ENCODE peak calls at places on chromosomes 3 and 15, in four cellular contexts. One of them, this sample, is unnamed.

GRCh38 chr3:33426630-33427341 is 13.4 kb downstream of the UBP1 start:
- DNase-seq in epithelial cell of esophagus: peak; percentile 69
- DNase-seq in AG04450: no peak
- DNase-seq in body of pancreas: no peak
- DNase-seq in this sample: no peak

GRCh38 chr3:197478746-197479668 is 76.8 kb downstream of the BDH1 start:
- DNase-seq in epithelial cell of esophagus: peak; percentile 80
- DNase-seq in AG04450: no peak
- DNase-seq in body of pancreas: peak; percentile 26
- DNase-seq in this sample: no peak

GRCh38 chr3:33482126-33482525 is 41.9 kb upstream of the UBP1 start:
- DNase-seq in epithelial cell of esophagus: no peak
- DNase-seq in AG04450: no peak
- DNase-seq in body of pancreas: no peak
- DNase-seq in this sample: peak; percentile 17

GRCh38 chr3:14346642-14347041 is 55.8 kb upstream of the SLC6A6 start:
- DNase-seq in epithelial cell of esophagus: no peak
- DNase-seq in AG04450: no peak
- DNase-seq in body of pancreas: no peak
- DNase-seq in this sample: no peak

GRCh38 chr3:172397716-172398405 is 50.4 kb downstream of the GHSR start:
- DNase-seq in epithelial cell of esophagus: peak; percentile 58
- DNase-seq in AG04450: peak; percentile 46
- DNase-seq in body of pancreas: no peak
- DNase-seq in this sample: no peak

GRCh38 chr3:98780343-98780742 is 17.2 kb downstream of the ST3GAL6 start:
- DNase-seq in epithelial cell of esophagus: no peak
- DNase-seq in AG04450: no peak
- DNase-seq in body of pancreas: no peak
- DNase-seq in this sample: no peak

GRCh38 chr15:88255109-88255495 is 1.4 kb downstream of the NTRK3 start:
- DNase-seq in epithelial cell of esophagus: no peak
- DNase-seq in AG04450: no peak
- DNase-seq in body of pancreas: no peak
- DNase-seq in this sample: no peak

GRCh38 chr3:52434080-52434479 is 10.8 kb downstream of the SEMA3G start:
- DNase-seq in epithelial cell of esophagus: peak; percentile 30
- DNase-seq in AG04450: no peak
- DNase-seq in body of pancreas: no peak
- DNase-seq in this sample: no peak

GRCh38 chr15:77563768-77564167 is 68.9 kb downstream of the LINGO1 start:
- DNase-seq in epithelial cell of esophagus: no peak
- DNase-seq in AG04450: no peak
- DNase-seq in body of pancreas: no peak
- DNase-seq in this sample: no peak

GRCh38 chr3:187831125-187832051 is 86.1 kb upstream of the BCL6 start:
- DNase-seq in epithelial cell of esophagus: no peak
- DNase-seq in AG04450: no peak
- DNase-seq in body of pancreas: no peak
- DNase-seq in this sample: no peak

GRCh38 chr3:152296382-152296781 is 27.7 kb downstream of the MBNL1 start:
- DNase-seq in epithelial cell of esophagus: no peak
- DNase-seq in AG04450: no peak
- DNase-seq in body of pancreas: no peak
- DNase-seq in this sample: no peak

GRCh38 chr3:150402217-150402616 is 5.9 kb upstream of the TSC22D2 start:
- DNase-seq in epithelial cell of esophagus: no peak
- DNase-seq in AG04450: no peak
- DNase-seq in body of pancreas: no peak
- DNase-seq in this sample: no peak

GRCh38 chr15:29825205-29825604 is 2.9 kb upstream of the TJP1 start:
- DNase-seq in epithelial cell of esophagus: no peak
- DNase-seq in AG04450: no peak
- DNase-seq in body of pancreas: no peak
- DNase-seq in this sample: no peak

GRCh38 chr3:168123211-168124173 is 27.8 kb upstream of the GOLIM4 start:
- DNase-seq in epithelial cell of esophagus: no peak
- DNase-seq in AG04450: no peak
- DNase-seq in body of pancreas: no peak
- DNase-seq in this sample: no peak

GRCh38 chr3:103295974-103296570 is 861.3 kb downstream of the ZPLD1 start:
- DNase-seq in epithelial cell of esophagus: peak; percentile 29
- DNase-seq in AG04450: no peak
- DNase-seq in body of pancreas: no peak
- DNase-seq in this sample: peak; percentile 0

GRCh38 chr3:39165518-39165917 is 12.1 kb upstream of the CSRNP1 start:
- DNase-seq in epithelial cell of esophagus: no peak
- DNase-seq in AG04450: no peak
- DNase-seq in body of pancreas: no peak
- DNase-seq in this sample: no peak

GRCh38 chr3:72143322-72143721 is 358.4 kb upstream of the PROK2 start:
- DNase-seq in epithelial cell of esophagus: no peak
- DNase-seq in AG04450: no peak
- DNase-seq in body of pancreas: no peak
- DNase-seq in this sample: peak; percentile 34

GRCh38 chr3:50587806-50588758 is 18.8 kb downstream of the HEMK1 start:
- DNase-seq in epithelial cell of esophagus: no peak
- DNase-seq in AG04450: no peak
- DNase-seq in body of pancreas: no peak
- DNase-seq in this sample: no peak

GRCh38 chr3:36944641-36945270 is at the start of gene TRANK1:
- DNase-seq in epithelial cell of esophagus: peak; percentile 37
- DNase-seq in AG04450: no peak
- DNase-seq in body of pancreas: peak; percentile 45
- DNase-seq in this sample: no peak

GRCh38 chr3:173635826-173636225 is 238.3 kb downstream of the NLGN1 start:
- DNase-seq in epithelial cell of esophagus: no peak
- DNase-seq in AG04450: no peak
- DNase-seq in body of pancreas: no peak
- DNase-seq in this sample: no peak

GRCh38 chr15:39300451-39301153 is 280.3 kb upstream of the THBS1 start:
- DNase-seq in epithelial cell of esophagus: peak; percentile 62
- DNase-seq in AG04450: no peak
- DNase-seq in body of pancreas: no peak
- DNase-seq in this sample: no peak

GRCh38 chr3:52532517-52532837 is 1.2 kb downstream of the NT5DC2 start:
- DNase-seq in epithelial cell of esophagus: peak; percentile 49
- DNase-seq in AG04450: no peak
- DNase-seq in body of pancreas: no peak
- DNase-seq in this sample: no peak

GRCh38 chr3:98323425-98323824 is 30.2 kb upstream of the OR5K4 start:
- DNase-seq in epithelial cell of esophagus: no peak
- DNase-seq in AG04450: no peak
- DNase-seq in body of pancreas: no peak
- DNase-seq in this sample: no peak

GRCh38 chr3:155407971-155408370 is 114.5 kb upstream of the STRIT1 start:
- DNase-seq in epithelial cell of esophagus: peak; percentile 10
- DNase-seq in AG04450: no peak
- DNase-seq in body of pancreas: no peak
- DNase-seq in this sample: no peak

GRCh38 chr3:170869240-170869592 is 779 bp downstream of the RPL22L1 start:
- DNase-seq in epithelial cell of esophagus: no peak
- DNase-seq in AG04450: no peak
- DNase-seq in body of pancreas: no peak
- DNase-seq in this sample: no peak

GRCh38 chr3:195112361-195112791 is 158.6 kb downstream of the XXYLT1 start:
- DNase-seq in epithelial cell of esophagus: no peak
- DNase-seq in AG04450: no peak
- DNase-seq in body of pancreas: no peak
- DNase-seq in this sample: no peak

GRCh38 chr15:91824256-91824655 is 29.3 kb upstream of the SLCO3A1 start:
- DNase-seq in epithelial cell of esophagus: peak; percentile 29
- DNase-seq in AG04450: no peak
- DNase-seq in body of pancreas: no peak
- DNase-seq in this sample: no peak

GRCh38 chr3:154132777-154133375 is 11.7 kb downstream of the ARHGEF26 start:
- DNase-seq in epithelial cell of esophagus: peak; percentile 70
- DNase-seq in AG04450: no peak
- DNase-seq in body of pancreas: no peak
- DNase-seq in this sample: peak; percentile 14

GRCh38 chr3:117708601-117709000 is 999.0 kb downstream of the TUSC7 start:
- DNase-seq in epithelial cell of esophagus: peak; percentile 66
- DNase-seq in AG04450: no peak
- DNase-seq in body of pancreas: no peak
- DNase-seq in this sample: no peak

GRCh38 chr3:187745201-187746058 is at the start of gene BCL6:
- DNase-seq in epithelial cell of esophagus: peak; percentile 98
- DNase-seq in AG04450: peak; percentile 97
- DNase-seq in body of pancreas: peak; percentile 96
- DNase-seq in this sample: peak; percentile 98

GRCh38 chr3:198113219-198114053 is 153.4 kb downstream of the LMLN start:
- DNase-seq in epithelial cell of esophagus: peak; percentile 7
- DNase-seq in AG04450: no peak
- DNase-seq in body of pancreas: no peak
- DNase-seq in this sample: no peak

GRCh38 chr3:53166781-53167291 is 5.8 kb downstream of the PRKCD start:
- DNase-seq in epithelial cell of esophagus: no peak
- DNase-seq in AG04450: peak; percentile 11
- DNase-seq in body of pancreas: no peak
- DNase-seq in this sample: no peak

GRCh38 chr15:82646250-82647044 is 716 bp downstream of the CPEB1 start:
- DNase-seq in epithelial cell of esophagus: no peak
- DNase-seq in AG04450: no peak
- DNase-seq in body of pancreas: peak; percentile 45
- DNase-seq in this sample: no peak

GRCh38 chr15:31435256-31435781 is 108.7 kb downstream of the KLF13 start:
- DNase-seq in epithelial cell of esophagus: peak; percentile 64
- DNase-seq in AG04450: peak; percentile 32
- DNase-seq in body of pancreas: peak; percentile 80
- DNase-seq in this sample: peak; percentile 54
- H3K4me3 ChIP-seq in epithelial cell of esophagus: no peak overlapping the region
- H3K4me3 ChIP-seq in AG04450: peak overlapping the region; percentile 25
- H3K4me3 ChIP-seq in body of pancreas: no peak overlapping the region
- H3K4me3 ChIP-seq in this sample: peak overlapping the region; percentile 4

DNA sequence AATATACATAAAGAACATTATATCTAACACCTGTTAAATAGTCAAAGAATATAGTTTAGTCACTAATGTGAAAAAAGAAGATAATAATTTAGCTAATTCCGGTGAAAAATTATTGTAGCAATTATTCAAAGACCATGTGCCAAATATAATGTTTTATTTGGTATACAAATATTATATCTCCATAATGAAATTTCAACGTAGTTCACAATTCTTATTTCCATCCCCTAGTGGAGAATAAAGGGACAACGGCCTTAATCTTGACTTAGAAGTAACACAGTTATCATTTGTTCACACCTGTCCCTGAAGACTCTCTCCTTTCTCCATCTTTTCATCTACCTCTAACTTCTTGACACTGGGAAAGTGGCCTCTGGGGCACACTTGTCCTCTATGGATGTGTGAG is 213.4 kb downstream of the ERC2 start:
- DNase-seq in epithelial cell of esophagus: peak; percentile 3
- DNase-seq in AG04450: no peak
- DNase-seq in body of pancreas: no peak
- DNase-seq in this sample: no peak
- TF ChIP-seq CTCF in epithelial cell of esophagus: peak; percentile 21
- TF ChIP-seq CTCF in AG04450: no peak
- TF ChIP-seq CTCF in body of pancreas: no peak
- TF ChIP-seq CTCF in this sample: peak; percentile 33

GRCh38 chr3:58570851-58571250 is 6.3 kb downstream of the FAM107A start:
- DNase-seq in epithelial cell of esophagus: no peak
- DNase-seq in AG04450: no peak
- DNase-seq in body of pancreas: no peak
- DNase-seq in this sample: no peak

GRCh38 chr3:58569287-58570001 is 7.7 kb downstream of the FAM107A start:
- DNase-seq in epithelial cell of esophagus: no peak
- DNase-seq in AG04450: no peak
- DNase-seq in body of pancreas: no peak
- DNase-seq in this sample: no peak

GRCh38 chr3:58567251-58567515 is 10.0 kb downstream of the FAM107A start:
- DNase-seq in epithelial cell of esophagus: no peak
- DNase-seq in AG04450: no peak
- DNase-seq in body of pancreas: no peak
- DNase-seq in this sample: no peak

GRCh38 chr3:58566398-58567250 is 10.6 kb downstream of the FAM107A start:
- DNase-seq in epithelial cell of esophagus: no peak
- DNase-seq in AG04450: no peak
- DNase-seq in body of pancreas: no peak
- DNase-seq in this sample: no peak

DNA sequence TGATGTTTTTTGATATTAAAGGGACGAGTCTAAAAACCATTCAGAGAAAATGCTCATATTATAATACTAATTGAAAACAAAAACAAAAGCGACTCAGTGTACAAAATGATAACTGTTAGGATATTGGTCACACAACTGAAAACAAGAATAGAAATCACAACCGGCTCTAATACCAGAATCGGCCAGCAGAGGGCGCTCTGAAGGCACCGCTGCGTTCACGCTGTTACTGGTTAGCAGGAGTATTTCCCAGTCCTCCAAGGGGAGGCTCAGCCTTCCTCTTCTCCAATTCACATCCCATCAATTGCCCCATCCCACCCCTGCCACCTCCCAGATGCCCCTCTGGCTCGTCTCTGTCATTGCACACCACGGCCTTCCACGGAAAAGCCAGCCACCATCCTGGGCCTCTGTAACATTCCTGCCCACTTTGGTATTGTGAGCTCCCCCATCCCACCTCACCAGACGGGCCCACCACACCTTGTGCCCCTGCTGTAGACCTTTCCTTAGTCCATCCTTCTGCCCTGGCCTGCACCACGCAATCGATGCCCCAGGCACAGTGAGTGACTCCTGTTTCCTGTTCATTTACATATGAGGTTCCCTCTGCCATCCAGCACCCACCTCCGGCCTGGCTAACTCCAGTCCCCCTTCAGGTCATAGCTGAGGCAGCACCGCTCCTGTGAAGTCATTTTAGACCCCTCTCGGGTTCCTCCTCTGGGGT is 8.5 kb downstream of the FAM107A start:
- DNase-seq in epithelial cell of esophagus: peak; percentile 62
- DNase-seq in AG04450: peak; percentile 32
- DNase-seq in body of pancreas: peak; percentile 71
- DNase-seq in this sample: no peak
- H3K4me3 ChIP-seq in epithelial cell of esophagus: no peak overlapping the region
- H3K4me3 ChIP-seq in AG04450: no peak overlapping the region
- H3K4me3 ChIP-seq in body of pancreas: no peak overlapping the region
- H3K4me3 ChIP-seq in this sample: no peak overlapping the region

DNA sequence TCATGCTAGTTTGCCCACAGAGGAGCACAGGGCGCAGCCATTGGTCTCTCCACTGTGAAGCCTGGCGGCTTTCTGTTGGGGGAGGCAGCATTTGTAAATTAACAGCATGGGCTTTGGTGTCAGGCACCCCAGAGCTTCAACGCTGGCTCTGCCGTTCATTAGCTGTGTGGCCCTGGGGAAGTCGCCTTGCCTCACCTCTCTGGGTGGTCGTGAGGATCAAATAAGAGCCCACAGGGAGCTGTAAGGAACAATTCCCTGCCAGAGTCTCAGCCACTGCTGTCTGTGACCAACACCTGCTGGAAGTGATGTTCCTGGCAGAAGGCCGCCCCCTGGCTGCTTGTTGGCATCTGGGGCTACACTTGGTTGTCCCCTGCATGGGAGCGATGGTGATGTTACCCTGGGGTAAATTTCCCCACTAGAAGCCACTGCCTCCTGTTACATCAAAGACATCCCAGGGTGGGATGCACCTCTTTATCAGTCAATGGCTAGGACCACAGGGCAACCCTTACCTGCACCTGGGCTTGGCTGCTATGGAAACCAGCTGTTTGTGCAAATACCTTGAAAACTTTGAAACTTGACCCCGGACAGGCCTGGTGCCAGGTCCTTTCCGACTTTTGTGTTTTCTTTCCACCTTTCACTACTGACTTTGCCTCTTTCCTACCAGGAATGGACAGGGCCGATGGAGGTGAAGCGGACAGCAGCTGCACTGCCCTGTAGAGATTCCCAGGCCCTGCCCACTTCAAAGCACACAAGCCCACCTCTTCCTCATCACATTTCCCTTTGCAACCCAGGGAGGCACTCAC is 36.9 kb downstream of the DNASE1L3 start:
- DNase-seq in epithelial cell of esophagus: peak; percentile 47
- DNase-seq in AG04450: no peak
- DNase-seq in body of pancreas: peak; percentile 87
- DNase-seq in this sample: no peak
- TF ChIP-seq CTCF in epithelial cell of esophagus: peak; percentile 41
- TF ChIP-seq CTCF in AG04450: peak; percentile 28
- TF ChIP-seq CTCF in body of pancreas: peak; percentile 27
- TF ChIP-seq CTCF in this sample: peak; percentile 30